ENCODE peak calls at places on chromosomes 7 and 10, in four cellular contexts. O is fibroblast of the aortic adventitia, D is left ventricle myocardium inferior, X is Peyer's patch. L is an unnamed sample.

GRCh38 chr10:17883621-17884020 is 68.1 kb upstream of the SLC39A12 start:
- DNase-seq in O (no peak), D (no peak), X (peak), L (no peak)

GRCh38 chr10:25232229-25232628 is 57.4 kb downstream of the GPR158 start:
- DNase-seq in O (no peak), D (no peak), X (no peak), L (no peak)

GRCh38 chr10:102117391-102118159 is 2.6 kb downstream of the LDB1 start:
- DNase-seq in O (peak), D (peak), X (peak), L (peak)

GRCh38 chr7:126702242-126703016 is 550.3 kb downstream of the GRM8 start:
- DNase-seq in O (peak), D (no peak), X (no peak), L (no peak)

GRCh38 chr10:101241840-101242707 is 12.8 kb upstream of the LBX1 start:
- DNase-seq in O (no peak), D (peak), X (no peak), L (no peak)

GRCh38 chr10:13950543-13950939 is 363.8 kb downstream of the PRPF18 start:
- DNase-seq in O (no peak), D (no peak), X (no peak), L (no peak)

GRCh38 chr7:3066506-3066905 is 22.8 kb upstream of the CARD11 start:
- DNase-seq in O (no peak), D (no peak), X (no peak), L (no peak)

GRCh38 chr10:52918714-52919316 is 146.2 kb upstream of the MBL2 start:
- DNase-seq in O (no peak), D (no peak), X (no peak), L (no peak)

GRCh38 chr7:20064974-20065862 is 152.0 kb downstream of the MACC1 start:
- DNase-seq in O (peak), D (no peak), X (no peak), L (peak)

GRCh38 chr10:57579926-57580325 is 687.8 kb downstream of the IPMK start:
- DNase-seq in O (peak), D (no peak), X (no peak), L (peak)

GRCh38 chr7:113015038-113015645 is 71.5 kb downstream of the GPR85 start:
- DNase-seq in O (peak), D (no peak), X (no peak), L (peak)

GRCh38 chr7:1883834-1884582 is 213.9 kb downstream of the ELFN1 start:
- DNase-seq in O (no peak), D (no peak), X (no peak), L (no peak)

GRCh38 chr10:99709480-99710229 is 22.3 kb downstream of the COX15 start:
- DNase-seq in O (peak), D (no peak), X (no peak), L (peak)

GRCh38 chr7:91033574-91033973 is 230.7 kb upstream of the FZD1 start:
- DNase-seq in O (no peak), D (no peak), X (no peak), L (no peak)

GRCh38 chr7:28165971-28166955 is 14.3 kb downstream of the JAZF1 start:
- DNase-seq in O (peak), D (no peak), X (no peak), L (peak)

GRCh38 chr7:137903382-137904169 is 56.8 kb upstream of the DGKI start:
- DNase-seq in O (peak), D (no peak), X (no peak), L (peak)

GRCh38 chr10:30491204-30491603 is 57.2 kb downstream of the MAP3K8 start:
- DNase-seq in O (peak), D (no peak), X (no peak), L (peak)

GRCh38 chr10:688621-689426 is 644 bp downstream of the DIP2C start:
- DNase-seq in O (peak), D (peak), X (peak), L (peak)

GRCh38 chr7:94325121-94325475 is 69.6 kb upstream of the COL1A2 start:
- DNase-seq in O (no peak), D (no peak), X (no peak), L (no peak)

GRCh38 chr10:76353124-76353851 is 921.9 kb downstream of the LRMDA start:
- DNase-seq in O (peak), D (no peak), X (no peak), L (no peak)

GRCh38 chr10:44240766-44241165 is 144.1 kb downstream of the CXCL12 start:
- DNase-seq in O (peak), D (no peak), X (no peak), L (no peak)

GRCh38 chr7:150383710-150384397 is 4.7 kb downstream of the ZNF775 start:
- DNase-seq in O (no peak), D (no peak), X (peak), L (no peak)

GRCh38 chr7:123609883-123610239 is 8.2 kb downstream of the ASB15 start:
- DNase-seq in O (no peak), D (no peak), X (no peak), L (no peak)

GRCh38 chr10:119318411-119319160 is 111.2 kb downstream of the GRK5 start:
- DNase-seq in O (no peak), D (no peak), X (no peak), L (no peak)

GRCh38 chr10:68559872-68560200 is 301 bp upstream of the TET1 start:
- DNase-seq in O (no peak), D (no peak), X (no peak), L (no peak)

GRCh38 chr10:31745612-31746376 is 182.8 kb downstream of the ARHGAP12 start:
- DNase-seq in O (peak), D (no peak), X (no peak), L (peak)

GRCh38 chr7:56291-56913 is 136.0 kb upstream of the FAM20C start:
- DNase-seq in O (no peak), D (no peak), X (no peak), L (no peak)

GRCh38 chr7:108136191-108136581 is 6.0 kb upstream of the LAMB4 start:
- DNase-seq in O (no peak), D (no peak), X (no peak), L (no peak)

GRCh38 chr10:58531084-58531695 is 18.5 kb downstream of the BICC1 start:
- DNase-seq in O (peak), D (no peak), X (no peak), L (peak)

GRCh38 chr10:112262556-112262955 is 20.6 kb upstream of the TECTB start:
- DNase-seq in O (peak), D (no peak), X (no peak), L (no peak)

GRCh38 chr7:102425639-102426267 is 7.6 kb upstream of the ORAI2 start:
- DNase-seq in O (no peak), D (peak), X (peak), L (no peak)

GRCh38 chr7:75563171-75563570 is 71.1 kb downstream of the SPDYE5 start:
- DNase-seq in O (no peak), D (no peak), X (no peak), L (no peak)

GRCh38 chr10:113454341-113455061 is 98.4 kb upstream of the HABP2 start:
- DNase-seq in O (peak), D (peak), X (peak), L (peak)

GRCh38 chr10:58645762-58646161 is 133.1 kb downstream of the BICC1 start:
- DNase-seq in O (peak), D (no peak), X (no peak), L (no peak)

GRCh38 chr7:1385809-1386622 is 73.3 kb downstream of the MICALL2 start:
- DNase-seq in O (no peak), D (no peak), X (no peak), L (no peak)

GRCh38 chr7:103637726-103638125 is 191.7 kb upstream of the SLC26A5 start:
- DNase-seq in O (peak), D (no peak), X (no peak), L (peak)
- H3K4me3 ChIP-seq in O (no peak), D (no peak), X (no peak), L (no peak)

GRCh38 chr10:35306852-35307251 is 29.5 kb upstream of the CCNY start:
- DNase-seq in O (peak), D (no peak), X (peak), L (no peak)

GRCh38 chr10:35300063-35300699 is 36.1 kb upstream of the CCNY start:
- DNase-seq in O (peak), D (peak), X (peak), L (peak)

GRCh38 chr10:35307297-35307696 is 29.0 kb upstream of the CCNY start:
- DNase-seq in O (peak), D (no peak), X (no peak), L (no peak)

GRCh38 chr10:35308809-35309208 is 27.5 kb upstream of the CCNY start:
- DNase-seq in O (no peak), D (no peak), X (no peak), L (no peak)

GRCh38 chr10:35304649-35305048 is 31.7 kb upstream of the CCNY start:
- DNase-seq in O (no peak), D (no peak), X (no peak), L (no peak)
- TF ChIP-seq CTCF in O (no peak), D (peak), X (no peak), L (no peak)

GRCh38 chr7:101386558-101387199 is 24.0 kb downstream of the COL26A1 start:
- DNase-seq in O (no peak), D (no peak), X (no peak), L (peak)

GRCh38 chr7:101391991-101392390 is 29.3 kb downstream of the COL26A1 start:
- DNase-seq in O (no peak), D (no peak), X (no peak), L (no peak)

GRCh38 chr7:101395376-101395775 is 32.7 kb downstream of the COL26A1 start:
- DNase-seq in O (no peak), D (no peak), X (no peak), L (no peak)

GRCh38 chr7:101393865-101394264 is 31.2 kb downstream of the COL26A1 start:
- DNase-seq in O (no peak), D (no peak), X (no peak), L (no peak)

DNA sequence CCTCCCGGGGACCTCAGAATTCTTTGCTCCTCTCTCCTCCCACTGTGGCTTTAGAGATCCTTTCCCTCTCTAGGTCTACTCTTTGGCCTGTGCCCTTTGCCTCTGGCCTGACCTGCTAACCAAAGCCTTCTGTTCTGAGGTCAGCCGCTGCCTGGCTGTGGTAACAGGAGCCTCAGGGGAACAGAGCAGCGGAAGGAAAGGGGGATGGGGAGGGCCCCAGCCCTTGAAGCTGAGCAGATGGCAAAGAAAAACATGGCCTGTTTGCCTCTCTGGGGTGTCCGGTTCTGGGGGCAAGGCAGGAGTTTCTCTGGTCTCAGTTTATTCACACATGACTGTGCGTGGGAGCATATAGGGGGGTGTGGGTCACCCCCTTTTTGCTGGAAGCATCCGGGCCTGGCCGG is 28.2 kb downstream of the COL26A1 start:
- DNase-seq in O (no peak), D (peak), X (no peak), L (peak)
- H3K4me3 ChIP-seq in O (no peak), D (no peak), X (no peak), L (no peak)

DNA sequence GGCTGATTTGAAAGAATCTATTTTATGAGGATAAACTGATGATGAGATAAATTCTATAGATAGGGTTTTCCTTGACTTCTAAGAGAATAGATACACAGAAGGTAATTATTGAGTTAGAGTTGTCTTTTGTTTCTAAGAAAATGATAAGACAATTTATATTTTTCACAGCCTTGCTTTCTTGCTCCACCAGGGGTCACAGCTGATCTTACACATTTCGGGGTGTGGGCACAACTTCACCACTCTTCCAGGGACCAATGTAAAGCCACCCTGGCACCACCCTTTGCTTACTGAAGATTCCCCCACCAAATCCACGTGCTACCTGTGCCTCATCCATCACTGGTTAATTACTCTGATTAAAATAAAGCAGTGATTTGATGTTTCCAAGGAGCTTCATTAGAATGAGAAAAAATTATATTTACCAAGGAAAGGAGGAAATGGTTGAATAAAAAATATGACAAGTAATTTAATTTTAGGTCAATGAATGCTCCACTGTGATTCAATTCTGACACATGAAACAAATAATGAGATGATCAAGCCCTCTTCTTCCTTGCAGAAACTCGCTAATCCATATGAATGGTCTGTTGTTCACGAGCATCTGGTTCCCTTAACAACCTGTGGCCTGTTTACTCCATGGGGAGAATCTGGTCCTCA is 177.3 kb upstream of the TNS3 start:
- DNase-seq in O (peak), D (no peak), X (no peak), L (peak)
- TF ChIP-seq CTCF in O (peak), D (no peak), X (no peak), L (peak)

GRCh38 chr7:143435266-143435665 is 8.0 kb upstream of the TAS2R60 start:
- DNase-seq in O (peak), D (no peak), X (no peak), L (no peak)

GRCh38 chr7:143434660-143435059 is 8.6 kb upstream of the TAS2R60 start:
- DNase-seq in O (peak), D (peak), X (no peak), L (peak)

GRCh38 chr7:143437568-143437967 is 5.7 kb upstream of the TAS2R60 start:
- DNase-seq in O (no peak), D (no peak), X (no peak), L (peak)

GRCh38 chr7:143433759-143434158 is 9.5 kb upstream of the TAS2R60 start:
- DNase-seq in O (no peak), D (no peak), X (no peak), L (no peak)

DNA sequence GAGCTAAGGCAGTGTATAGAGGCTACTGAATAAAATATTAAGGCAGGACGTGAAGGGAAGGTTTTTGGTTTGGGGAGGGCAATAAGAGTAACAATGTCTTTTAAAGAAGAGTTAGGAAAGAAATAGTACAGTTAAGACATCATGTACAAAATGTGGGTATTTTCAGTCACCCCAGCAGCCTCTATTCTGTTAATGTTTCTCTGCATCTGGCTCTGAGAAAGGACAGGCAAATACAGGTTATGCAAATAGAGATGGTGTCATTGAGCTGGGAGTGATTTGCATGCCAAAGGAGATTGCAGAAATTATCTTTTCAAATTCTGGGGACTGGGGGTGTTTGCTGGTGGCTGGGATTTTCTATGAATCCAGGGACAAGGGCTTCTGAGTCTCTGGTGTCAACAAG is 6.7 kb upstream of the TAS2R60 start:
- DNase-seq in O (no peak), D (no peak), X (no peak), L (no peak)
- H3K4me3 ChIP-seq in O (no peak), D (no peak), X (no peak), L (no peak)

DNA sequence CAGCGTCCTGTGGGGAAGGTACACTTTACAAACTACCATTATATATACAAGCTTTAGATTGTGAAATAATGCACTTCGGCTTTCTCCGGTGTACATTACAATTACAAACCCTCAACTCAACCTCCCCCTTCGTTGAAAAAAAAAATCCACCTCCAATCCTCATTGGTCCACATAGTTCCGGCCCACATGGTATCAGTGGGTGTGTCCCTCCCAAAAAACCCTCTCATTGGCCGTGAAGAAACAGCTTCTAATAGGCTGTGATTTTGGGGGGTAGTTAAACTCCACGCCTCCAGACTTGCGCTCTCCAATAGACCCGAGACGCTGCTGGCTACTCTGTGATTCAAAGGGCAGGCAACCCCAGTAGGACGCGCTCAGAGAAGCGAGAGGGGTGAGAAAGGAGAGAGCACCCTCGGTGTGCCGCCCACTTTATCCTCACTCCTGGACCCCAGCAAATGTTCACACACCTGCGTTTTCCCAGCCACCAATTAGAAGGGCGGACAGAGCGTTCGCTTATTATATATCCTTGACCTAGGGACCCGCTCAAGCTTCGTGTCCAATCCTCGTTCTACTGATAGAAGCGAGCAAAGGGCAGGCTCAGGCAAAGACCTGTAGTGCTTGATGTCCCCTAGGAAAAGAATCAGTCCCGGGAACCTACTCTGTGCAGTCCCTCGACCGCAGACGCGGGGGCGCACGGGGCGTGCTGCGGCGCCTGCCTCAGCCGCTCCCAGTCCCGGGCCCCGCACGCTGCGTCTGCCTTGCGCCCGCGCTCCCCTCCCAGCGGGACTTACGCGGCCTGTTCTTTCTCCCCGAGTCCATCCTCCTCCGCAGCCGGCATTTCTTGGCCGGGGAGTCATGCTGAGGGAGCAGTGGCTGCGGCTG is 991 bp downstream of the PANK1 start:
- DNase-seq in O (peak), D (peak), X (peak), L (peak)
- TF ChIP-seq CTCF in O (no peak), D (no peak), X (no peak), L (no peak)

DNA sequence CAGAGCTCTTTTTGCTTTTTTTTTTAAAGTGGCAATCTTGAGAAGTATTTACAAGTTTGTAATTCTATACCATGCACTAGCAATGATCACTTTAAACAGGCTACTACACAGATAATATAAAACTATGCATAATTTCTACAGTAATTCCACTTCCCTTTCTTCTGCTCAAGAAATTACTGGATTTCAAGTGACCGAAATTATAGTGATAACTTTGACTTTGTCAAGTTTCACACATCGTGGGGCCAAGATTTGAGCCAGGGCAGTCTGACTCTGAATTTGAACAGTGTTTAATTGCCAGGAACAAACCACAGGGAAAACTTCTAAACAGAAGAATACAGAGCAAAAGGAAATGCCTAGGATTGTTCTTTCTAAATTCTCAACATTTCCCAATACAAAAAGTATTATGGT is 288.3 kb upstream of the MKLN1 start:
- DNase-seq in O (peak), D (no peak), X (no peak), L (no peak)
- H3K4me3 ChIP-seq in O (no peak), D (peak), X (no peak), L (no peak)

GRCh38 chr7:5139998-5140397 is 50.0 kb upstream of the WIPI2 start:
- DNase-seq in O (peak), D (no peak), X (no peak), L (peak)
- TF ChIP-seq CTCF in O (peak), D (peak), X (peak), L (peak)

DNA sequence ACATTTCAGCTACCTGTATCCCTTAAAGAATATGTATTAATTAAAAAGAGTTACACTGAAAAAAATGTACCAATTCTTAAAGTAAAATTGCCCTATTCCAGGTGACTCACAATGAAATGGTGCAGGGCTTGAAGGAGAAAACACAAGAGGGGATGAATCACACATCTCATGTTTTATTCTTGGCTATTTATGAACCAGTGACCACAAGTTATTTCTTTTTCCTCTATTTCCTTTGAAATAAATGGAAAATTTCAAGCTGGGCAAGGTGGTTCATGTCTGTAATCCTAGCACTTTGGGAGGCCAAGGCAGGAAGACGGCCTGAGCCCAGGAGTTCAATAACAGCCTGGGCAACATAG is 106.8 kb downstream of the UBE2H start:
- DNase-seq in O (peak), D (no peak), X (no peak), L (peak)
- H3K4me3 ChIP-seq in O (no peak), D (no peak), X (no peak), L (no peak)